ENCODE peak calls at places on chromosomes 6 and 20, in nine cellular contexts. J is activated naive CD4-positive, alpha-beta T cell; G is lower leg skin; U is stimulated activated CD4-positive, alpha-beta T cell treated with anti-CD3 and anti-CD28 coated beads, TNF-alpha, amount 100 ng/mL, for 24 hours; R is AG04450; T is GM13976; Y is SW480; O is activated T-cell treated with anti-CD3 and anti-CD28 coated beads for 4 hours; V is lung. H is an unnamed sample.

GRCh38 chr20:58339741-58340140 is 30.2 kb downstream of the RAB22A start:
- DNase-seq in Y (no peak), V (no peak), T (no peak), R (no peak), G (no peak), J (no peak), O (no peak), U (no peak), H (no peak)

GRCh38 chr6:75620387-75621304 is 19.0 kb downstream of the SENP6 start:
- DNase-seq in G (no peak), O (no peak), U (no peak), V (no peak), Y (no peak), R (no peak), T (no peak), J (no peak), H (no peak)

GRCh38 chr20:50305636-50306477 is 115.2 kb downstream of the CEBPB start:
- DNase-seq in Y (peak; percentile 56), O (no peak), V (no peak), U (no peak), G (peak; percentile 73), T (no peak), R (no peak), J (no peak), H (no peak)

GRCh38 chr20:17771206-17772004 is 71.6 kb downstream of the BANF2 start:
- DNase-seq in G (no peak), T (no peak), J (no peak), V (peak; percentile 38), Y (peak; percentile 79), R (no peak), U (no peak), O (no peak), H (no peak)

GRCh38 chr20:63701329-63702035 is 5.0 kb downstream of the TNFRSF6B start:
- DNase-seq in Y (no peak), T (no peak), U (no peak), V (no peak), G (no peak), O (no peak), R (no peak), J (no peak), H (no peak)

GRCh38 chr6:147154454-147154853 is 49.8 kb upstream of the STXBP5 start:
- DNase-seq in V (no peak), O (no peak), U (no peak), J (no peak), T (no peak), R (no peak), G (no peak), Y (peak; percentile 47), H (no peak)

GRCh38 chr6:157267109-157267611 is 56.2 kb downstream of the TMEM242 start:
- DNase-seq in R (no peak), G (no peak), V (no peak), Y (no peak), T (no peak), J (no peak), U (no peak), O (no peak), H (no peak)

GRCh38 chr6:142675517-142675916 is 269.5 kb downstream of the HIVEP2 start:
- DNase-seq in T (no peak), J (no peak), O (no peak), G (no peak), R (no peak), Y (no peak), U (no peak), V (no peak), H (no peak)

GRCh38 chr20:57212890-57213276 is 53.6 kb downstream of the BMP7 start:
- DNase-seq in T (no peak), Y (no peak), R (no peak), J (no peak), V (no peak), U (no peak), O (no peak), G (no peak), H (no peak)

GRCh38 chr20:47638851-47639250 is 137.2 kb downstream of the NCOA3 start:
- DNase-seq in G (no peak), J (no peak), R (no peak), T (no peak), U (no peak), Y (no peak), V (no peak), O (no peak), H (no peak)

GRCh38 chr6:1893470-1894130 is 283.9 kb downstream of the FOXC1 start:
- DNase-seq in V (no peak), Y (no peak), O (no peak), J (no peak), T (no peak), G (no peak), U (no peak), R (no peak), H (no peak)

GRCh38 chr6:146914563-146915483 is 289.4 kb upstream of the STXBP5 start:
- DNase-seq in G (peak; percentile 42), J (no peak), Y (peak; percentile 7), T (no peak), O (no peak), V (no peak), U (no peak), R (peak; percentile 88), H (peak; percentile 64)

GRCh38 chr20:23264545-23264944 is 86.0 kb upstream of the NXT1 start:
- DNase-seq in G (no peak), J (no peak), Y (no peak), O (no peak), T (no peak), V (no peak), R (no peak), U (no peak), H (no peak)

GRCh38 chr6:42251500-42251899 is 33.8 kb upstream of the MRPS10 start:
- DNase-seq in U (no peak), O (no peak), T (no peak), Y (no peak), R (no peak), G (no peak), V (no peak), J (no peak), H (no peak)

GRCh38 chr6:53603381-53604121 is 58.6 kb upstream of the GCLC start:
- DNase-seq in U (no peak), R (peak; percentile 13), G (no peak), V (no peak), T (no peak), J (no peak), O (no peak), Y (no peak), H (no peak)

H was measured in right atrium auricular region.